ENCODE peak calls at places on chromosome 1, in five cellular contexts. N, S, W, L and O are unnamed samples.

GRCh38 chr1:121587777-121588176 is 403.0 kb downstream of the SRGAP2C start:
- DNase-seq in L (no peak), S (no peak), W (no peak), N (no peak), O (no peak)

GRCh38 chr1:183023146-183023600 is at the start of gene LAMC1:
- DNase-seq in L (peak; percentile 63), S (no peak), N (peak; percentile 80), W (peak; percentile 81), O (peak; percentile 97)

GRCh38 chr1:199859525-199859924 is 168.0 kb upstream of the NR5A2 start:
- DNase-seq in S (no peak), N (peak; percentile 80), W (no peak), L (no peak), O (peak; percentile 20)

GRCh38 chr1:115295904-115296696 is 41.9 kb downstream of the NGF start:
- DNase-seq in L (no peak), W (no peak), S (no peak), N (no peak), O (no peak)

GRCh38 chr1:47611992-47612391 is 174.1 kb downstream of the FOXD2 start:
- DNase-seq in L (no peak), S (no peak), W (no peak), N (no peak), O (no peak)

GRCh38 chr1:116130376-116130775 is 19.2 kb downstream of the MAB21L3 start:
- DNase-seq in W (no peak), L (no peak), N (no peak), S (no peak), O (no peak)

GRCh38 chr1:96515430-96515829 is 206.2 kb upstream of the PTBP2 start:
- DNase-seq in W (no peak), L (no peak), N (no peak), S (no peak), O (no peak)

GRCh38 chr1:177170756-177171535 is at the start of gene BRINP2:
- DNase-seq in N (peak; percentile 29), S (no peak), W (no peak), L (peak; percentile 8), O (peak; percentile 91)

GRCh38 chr1:171257207-171258052 is 9.1 kb downstream of the FMO1 start:
- DNase-seq in L (no peak), S (no peak), W (no peak), N (no peak), O (peak; percentile 49)

GRCh38 chr1:201329286-201329685 is 46.0 kb downstream of the PKP1 start:
- DNase-seq in W (no peak), N (peak; percentile 69), S (no peak), L (no peak), O (no peak)

GRCh38 chr1:17502326-17502778 is 37.1 kb upstream of the ARHGEF10L start:
- DNase-seq in S (peak; percentile 4), N (peak; percentile 85), W (peak; percentile 56), L (peak; percentile 79), O (peak; percentile 85)

GRCh38 chr1:221104596-221104995 is 225.4 kb downstream of the HLX start:
- DNase-seq in W (no peak), L (no peak), N (no peak), S (no peak), O (no peak)

GRCh38 chr1:205421728-205422127 is at the start of gene LEMD1:
- DNase-seq in L (no peak), S (no peak), W (no peak), N (no peak), O (no peak)

GRCh38 chr1:247241687-247242086 is 14.2 kb upstream of the VN1R5 start:
- DNase-seq in N (no peak), W (no peak), S (no peak), L (no peak), O (no peak)

GRCh38 chr1:174726167-174726879 is 273.4 kb upstream of the CACYBP start:
- DNase-seq in N (peak; percentile 55), W (peak; percentile 39), S (no peak), L (no peak), O (no peak)

GRCh38 chr1:3222042-3222692 is 153.2 kb downstream of the PRDM16 start:
- DNase-seq in W (peak; percentile 79), N (no peak), S (no peak), L (no peak), O (no peak)

GRCh38 chr1:6601865-6602668 is 602 bp downstream of the KLHL21 start:
- DNase-seq in N (peak; percentile 59), S (no peak), L (no peak), W (no peak), O (peak; percentile 67)

GRCh38 chr1:185401019-185401418 is 84.0 kb upstream of the IVNS1ABP start:
- DNase-seq in N (peak; percentile 11), W (no peak), L (no peak), S (no peak), O (no peak)

GRCh38 chr1:230503741-230504140 is 77.6 kb upstream of the PGBD5 start:
- DNase-seq in W (no peak), S (no peak), L (no peak), N (no peak), O (no peak)

GRCh38 chr1:196400478-196401453 is 207.5 kb downstream of the KCNT2 start:
- DNase-seq in N (peak; percentile 42), L (no peak), S (no peak), W (peak; percentile 83), O (no peak)

GRCh38 chr1:178544531-178544930 is 31.6 kb downstream of the TEX35 start:
- DNase-seq in W (no peak), S (no peak), L (no peak), N (no peak), O (no peak)

GRCh38 chr1:209593747-209594146 is 10.2 kb downstream of the CAMK1G start:
- DNase-seq in S (no peak), L (no peak), W (no peak), N (no peak), O (no peak)

GRCh38 chr1:209589440-209589839 is 5.9 kb downstream of the CAMK1G start:
- DNase-seq in N (peak; percentile 39), W (no peak), S (no peak), L (no peak), O (no peak)

GRCh38 chr1:209587778-209588177 is 4.3 kb downstream of the CAMK1G start:
- DNase-seq in N (no peak), S (no peak), W (no peak), L (no peak), O (no peak)

GRCh38 chr1:209589863-209590262 is 6.3 kb downstream of the CAMK1G start:
- DNase-seq in W (no peak), S (no peak), N (no peak), L (no peak), O (no peak)

DNA sequence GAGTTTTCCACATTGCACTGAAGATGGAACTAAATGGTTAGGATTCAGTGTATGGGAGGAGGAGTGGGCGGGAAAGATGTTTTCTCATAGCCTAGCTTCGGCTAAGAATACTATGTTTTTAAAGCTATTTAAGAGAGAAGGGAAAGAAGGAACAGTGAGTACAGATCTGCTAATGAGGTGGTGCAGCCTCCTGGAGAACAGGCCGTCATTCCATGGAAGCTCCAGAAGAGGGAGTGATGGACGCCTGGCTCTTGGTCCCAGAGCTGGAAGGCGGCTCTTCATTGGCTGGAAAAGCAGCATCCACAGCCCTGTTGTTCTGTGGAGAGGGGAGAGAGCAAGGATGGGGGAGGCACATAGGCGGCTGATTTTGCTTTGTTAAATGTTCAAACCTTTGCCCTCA is 6.9 kb downstream of the CAMK1G start:
- DNase-seq in W (peak; percentile 19), S (no peak), L (peak; percentile 31), N (no peak), O (peak; percentile 72)
- TF ChIP-seq MXI1 in W (no peak), S (no peak), L (no peak), N (no peak), O (no peak)

DNA sequence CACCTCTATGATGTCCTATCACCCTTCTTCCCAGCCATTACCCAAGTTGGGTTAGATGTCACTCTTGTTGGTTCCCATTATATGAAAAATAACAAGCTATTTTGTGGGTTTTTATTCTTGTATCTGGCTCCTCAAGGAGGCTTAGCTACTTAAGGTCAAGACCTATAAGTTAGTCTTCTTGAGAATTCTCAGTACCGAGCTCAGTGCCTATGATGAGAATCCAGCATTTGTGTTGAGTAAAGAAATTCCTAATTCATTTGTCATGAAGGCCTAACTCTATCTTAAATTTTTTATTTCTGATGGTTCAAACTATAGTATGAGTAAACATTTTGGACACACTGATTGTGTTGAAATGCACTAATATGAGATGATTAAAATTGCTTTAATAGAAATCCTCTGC is 15.9 kb downstream of the NUF2 start:
- DNase-seq in W (no peak), L (no peak), S (no peak), N (peak; percentile 80), O (no peak)
- TF ChIP-seq MXI1 in W (no peak), L (no peak), S (no peak), N (no peak), O (no peak)

GRCh38 chr1:203147376-203147775 is 19.9 kb downstream of the ADORA1 start:
- DNase-seq in W (no peak), N (no peak), S (no peak), L (no peak), O (no peak)
- TF ChIP-seq MXI1 in W (no peak), N (no peak), S (no peak), L (no peak), O (no peak)

GRCh38 chr1:70934197-70934961 is 113.2 kb downstream of the PTGER3 start:
- DNase-seq in S (no peak), L (no peak), W (no peak), N (no peak), O (no peak)

DNA sequence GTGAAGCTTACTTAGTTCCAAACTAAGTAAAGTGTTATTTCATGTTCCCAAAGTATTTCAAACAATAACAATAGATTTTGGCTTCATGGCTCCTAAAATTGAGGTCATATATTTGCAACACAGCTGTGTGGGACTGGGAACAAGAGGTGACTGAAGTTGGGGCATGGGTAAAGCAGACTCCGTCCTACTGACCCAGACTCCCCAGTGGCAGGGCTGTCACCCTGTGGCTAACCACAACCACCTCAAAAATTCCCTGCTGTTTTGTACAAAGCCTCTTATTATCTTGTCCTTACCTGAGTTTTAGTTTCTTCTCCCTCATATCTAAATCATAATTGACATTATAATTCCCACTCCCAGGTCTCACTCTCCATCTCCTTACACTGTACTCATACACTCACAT is 117.6 kb downstream of the PTGER3 start:
- DNase-seq in S (no peak), N (no peak), L (no peak), W (no peak), O (no peak)
- TF ChIP-seq MXI1 in S (no peak), N (no peak), L (no peak), W (no peak), O (no peak)

DNA sequence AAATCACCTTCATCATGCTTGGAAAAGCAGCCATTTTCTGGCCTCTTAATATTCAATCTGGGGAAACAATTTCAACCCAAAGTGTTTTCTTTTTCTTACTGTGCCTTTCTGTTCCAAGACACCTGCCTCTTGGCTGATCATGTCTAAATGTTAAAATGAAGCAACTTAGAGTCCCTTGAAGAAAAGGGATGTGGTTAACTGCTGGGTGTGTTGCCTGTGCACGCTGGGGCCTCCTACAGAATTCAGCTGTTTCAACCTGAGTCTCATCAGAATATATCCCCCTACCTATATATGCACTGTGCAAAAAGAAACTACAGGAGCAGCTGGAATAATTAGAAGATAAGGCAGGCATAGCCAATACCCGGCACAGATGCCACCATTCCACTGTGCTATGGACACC is 222.0 kb downstream of the OMA1 start:
- DNase-seq in S (no peak), N (no peak), W (no peak), L (no peak), O (no peak)
- TF ChIP-seq MXI1 in S (no peak), N (no peak), W (no peak), L (no peak), O (no peak)